ENCODE peak calls at places on chromosomes 13 and 19, in five cellular contexts. One of them, this sample, is unnamed.

GRCh38 chr19:29309637-29310036 is 96.7 kb upstream of the UQCRFS1 start:
- ATAC-seq in PC-3: no peak
- ATAC-seq in foreskin keratinocyte: no peak
- ATAC-seq in HCT116: no peak
- ATAC-seq in heart right ventricle: no peak
- ATAC-seq in this sample: no peak

GRCh38 chr19:43664008-43664407 is 6.0 kb downstream of the PLAUR start:
- ATAC-seq in PC-3: no peak
- ATAC-seq in foreskin keratinocyte: no peak
- ATAC-seq in HCT116: no peak
- ATAC-seq in heart right ventricle: no peak
- ATAC-seq in this sample: no peak

GRCh38 chr19:2663920-2664571 is 38.4 kb downstream of the GNG7 start:
- ATAC-seq in PC-3: no peak
- ATAC-seq in foreskin keratinocyte: no peak
- ATAC-seq in HCT116: no peak
- ATAC-seq in heart right ventricle: peak; percentile 98
- ATAC-seq in this sample: no peak

GRCh38 chr13:32903720-32904119 is 112.5 kb upstream of the KL start:
- ATAC-seq in PC-3: no peak
- ATAC-seq in foreskin keratinocyte: peak; percentile 19
- ATAC-seq in HCT116: no peak
- ATAC-seq in heart right ventricle: peak; percentile 32
- ATAC-seq in this sample: no peak

GRCh38 chr19:23992348-23992747 is 77.7 kb downstream of the ZNF726 start:
- ATAC-seq in PC-3: no peak
- ATAC-seq in foreskin keratinocyte: no peak
- ATAC-seq in HCT116: no peak
- ATAC-seq in heart right ventricle: no peak
- ATAC-seq in this sample: no peak

GRCh38 chr13:63614874-63615612 is 2199.4 kb upstream of the PCDH20 start:
- ATAC-seq in PC-3: no peak
- ATAC-seq in foreskin keratinocyte: no peak
- ATAC-seq in HCT116: no peak
- ATAC-seq in heart right ventricle: no peak
- ATAC-seq in this sample: no peak

GRCh38 chr13:105159794-105160193 is 1375.7 kb downstream of the EFNB2 start:
- ATAC-seq in PC-3: no peak
- ATAC-seq in foreskin keratinocyte: no peak
- ATAC-seq in HCT116: no peak
- ATAC-seq in heart right ventricle: no peak
- ATAC-seq in this sample: no peak

GRCh38 chr19:41872384-41872774 is 4.7 kb upstream of the CD79A start:
- ATAC-seq in PC-3: no peak
- ATAC-seq in foreskin keratinocyte: no peak
- ATAC-seq in HCT116: peak; percentile 17
- ATAC-seq in heart right ventricle: no peak
- ATAC-seq in this sample: no peak

GRCh38 chr13:39676315-39676876 is 20.9 kb downstream of the COG6 start:
- ATAC-seq in PC-3: no peak
- ATAC-seq in foreskin keratinocyte: no peak
- ATAC-seq in HCT116: peak; percentile 49
- ATAC-seq in heart right ventricle: no peak
- ATAC-seq in this sample: no peak

GRCh38 chr19:43692364-43692763 is 22.4 kb upstream of the PLAUR start:
- ATAC-seq in PC-3: no peak
- ATAC-seq in foreskin keratinocyte: no peak
- ATAC-seq in HCT116: no peak
- ATAC-seq in heart right ventricle: no peak
- ATAC-seq in this sample: no peak

GRCh38 chr13:106286811-106287210 is 248.7 kb downstream of the EFNB2 start:
- ATAC-seq in PC-3: no peak
- ATAC-seq in foreskin keratinocyte: no peak
- ATAC-seq in HCT116: no peak
- ATAC-seq in heart right ventricle: no peak
- ATAC-seq in this sample: no peak

GRCh38 chr13:44004881-44005280 is 125.2 kb downstream of the LACC1 start:
- ATAC-seq in PC-3: peak; percentile 99
- ATAC-seq in foreskin keratinocyte: peak; percentile 96
- ATAC-seq in HCT116: no peak
- ATAC-seq in heart right ventricle: no peak
- ATAC-seq in this sample: no peak

GRCh38 chr19:8269724-8270123 is 38.4 kb downstream of the CD320 start:
- ATAC-seq in PC-3: no peak
- ATAC-seq in foreskin keratinocyte: no peak
- ATAC-seq in HCT116: no peak
- ATAC-seq in heart right ventricle: no peak
- ATAC-seq in this sample: no peak

GRCh38 chr13:97068964-97069815 is 74.9 kb upstream of the OXGR1 start:
- ATAC-seq in PC-3: no peak
- ATAC-seq in foreskin keratinocyte: no peak
- ATAC-seq in HCT116: no peak
- ATAC-seq in heart right ventricle: peak; percentile 44
- ATAC-seq in this sample: no peak

GRCh38 chr13:50594276-50594970 is 249.1 kb downstream of the DLEU7 start:
- ATAC-seq in PC-3: no peak
- ATAC-seq in foreskin keratinocyte: no peak
- ATAC-seq in HCT116: no peak
- ATAC-seq in heart right ventricle: no peak
- ATAC-seq in this sample: no peak

GRCh38 chr19:53521373-53522202 is 16.4 kb upstream of the ZNF331 start:
- ATAC-seq in PC-3: peak; percentile 35
- ATAC-seq in foreskin keratinocyte: no peak
- ATAC-seq in HCT116: no peak
- ATAC-seq in heart right ventricle: no peak
- ATAC-seq in this sample: no peak

GRCh38 chr13:91313103-91313502 is 34.4 kb upstream of the MIR17HG start:
- ATAC-seq in PC-3: peak; percentile 49
- ATAC-seq in foreskin keratinocyte: peak; percentile 53
- ATAC-seq in HCT116: peak; percentile 58
- ATAC-seq in heart right ventricle: peak; percentile 39
- ATAC-seq in this sample: peak; percentile 58

GRCh38 chr19:21691656-21692055 is 75.7 kb downstream of the ZNF100 start:
- ATAC-seq in PC-3: no peak
- ATAC-seq in foreskin keratinocyte: no peak
- ATAC-seq in HCT116: no peak
- ATAC-seq in heart right ventricle: peak; percentile 14
- ATAC-seq in this sample: no peak

GRCh38 chr19:57559008-57559403 is 657 bp downstream of the ZNF550 start:
- ATAC-seq in PC-3: peak; percentile 56
- ATAC-seq in foreskin keratinocyte: peak; percentile 20
- ATAC-seq in HCT116: no peak
- ATAC-seq in heart right ventricle: peak; percentile 53
- ATAC-seq in this sample: no peak

GRCh38 chr13:77353980-77354379 is 27.1 kb upstream of the MYCBP2 start:
- ATAC-seq in PC-3: no peak
- ATAC-seq in foreskin keratinocyte: no peak
- ATAC-seq in HCT116: no peak
- ATAC-seq in heart right ventricle: no peak
- ATAC-seq in this sample: no peak

GRCh38 chr19:12867120-12868099 is 13.8 kb downstream of the DNASE2 start:
- ATAC-seq in PC-3: no peak
- ATAC-seq in foreskin keratinocyte: peak; percentile 54
- ATAC-seq in HCT116: no peak
- ATAC-seq in heart right ventricle: peak; percentile 45
- ATAC-seq in this sample: peak; percentile 40

GRCh38 chr19:42601811-42602443 is 7.2 kb upstream of the CEACAM8 start:
- ATAC-seq in PC-3: no peak
- ATAC-seq in foreskin keratinocyte: peak; percentile 50
- ATAC-seq in HCT116: no peak
- ATAC-seq in heart right ventricle: no peak
- ATAC-seq in this sample: no peak

GRCh38 chr13:29125934-29126424 is 305.8 kb downstream of the MTUS2 start:
- ATAC-seq in PC-3: no peak
- ATAC-seq in foreskin keratinocyte: no peak
- ATAC-seq in HCT116: no peak
- ATAC-seq in heart right ventricle: no peak
- ATAC-seq in this sample: no peak

GRCh38 chr13:57114945-57115344 is 25.8 kb upstream of the PRR20A start:
- ATAC-seq in PC-3: no peak
- ATAC-seq in foreskin keratinocyte: no peak
- ATAC-seq in HCT116: no peak
- ATAC-seq in heart right ventricle: no peak
- ATAC-seq in this sample: no peak

GRCh38 chr19:33194884-33195710 is 967 bp downstream of the LRP3 start:
- ATAC-seq in PC-3: peak; percentile 58
- ATAC-seq in foreskin keratinocyte: peak; percentile 34
- ATAC-seq in HCT116: peak; percentile 64
- ATAC-seq in heart right ventricle: peak; percentile 68
- ATAC-seq in this sample: peak; percentile 45

GRCh38 chr19:40960062-40960685 is 30.9 kb upstream of the CYP2B6 start:
- ATAC-seq in PC-3: no peak
- ATAC-seq in foreskin keratinocyte: no peak
- ATAC-seq in HCT116: no peak
- ATAC-seq in heart right ventricle: no peak
- ATAC-seq in this sample: no peak

GRCh38 chr13:55606045-55606665 is 1534.6 kb upstream of the PRR20A start:
- ATAC-seq in PC-3: no peak
- ATAC-seq in foreskin keratinocyte: no peak
- ATAC-seq in HCT116: no peak
- ATAC-seq in heart right ventricle: no peak
- ATAC-seq in this sample: no peak

GRCh38 chr13:36069881-36070366 is 61.3 kb downstream of the DCLK1 start:
- ATAC-seq in PC-3: no peak
- ATAC-seq in foreskin keratinocyte: no peak
- ATAC-seq in HCT116: no peak
- ATAC-seq in heart right ventricle: peak; percentile 81
- ATAC-seq in this sample: peak; percentile 83

GRCh38 chr13:113589961-113590339 is 5.4 kb downstream of the TFDP1 start:
- ATAC-seq in PC-3: no peak
- ATAC-seq in foreskin keratinocyte: no peak
- ATAC-seq in HCT116: no peak
- ATAC-seq in heart right ventricle: peak; percentile 20
- ATAC-seq in this sample: no peak

GRCh38 chr19:58009666-58010301 is 7.2 kb upstream of the ZNF606 start:
- ATAC-seq in PC-3: peak; percentile 89
- ATAC-seq in foreskin keratinocyte: peak; percentile 91
- ATAC-seq in HCT116: no peak
- ATAC-seq in heart right ventricle: peak; percentile 99
- ATAC-seq in this sample: peak; percentile 96

GRCh38 chr13:18962168-18962734 is 219.4 kb downstream of the TUBA3C start:
- ATAC-seq in PC-3: no peak
- ATAC-seq in foreskin keratinocyte: no peak
- ATAC-seq in HCT116: no peak
- ATAC-seq in heart right ventricle: no peak
- ATAC-seq in this sample: no peak

GRCh38 chr19:29088761-29089160 is 124.2 kb downstream of the UQCRFS1 start:
- ATAC-seq in PC-3: no peak
- ATAC-seq in foreskin keratinocyte: no peak
- ATAC-seq in HCT116: no peak
- ATAC-seq in heart right ventricle: no peak
- ATAC-seq in this sample: no peak

GRCh38 chr19:7366701-7367420 is 18.1 kb downstream of the ARHGEF18 start:
- ATAC-seq in PC-3: peak; percentile 67
- ATAC-seq in foreskin keratinocyte: no peak
- ATAC-seq in HCT116: peak; percentile 67
- ATAC-seq in heart right ventricle: no peak
- ATAC-seq in this sample: no peak

GRCh38 chr19:38194061-38194701 is 29.8 kb downstream of the DPF1 start:
- ATAC-seq in PC-3: peak; percentile 93
- ATAC-seq in foreskin keratinocyte: peak; percentile 74
- ATAC-seq in HCT116: no peak
- ATAC-seq in heart right ventricle: no peak
- ATAC-seq in this sample: no peak

GRCh38 chr19:54333586-54334298 is 5.2 kb downstream of the LILRA4 start:
- ATAC-seq in PC-3: no peak
- ATAC-seq in foreskin keratinocyte: no peak
- ATAC-seq in HCT116: no peak
- ATAC-seq in heart right ventricle: no peak
- ATAC-seq in this sample: no peak

GRCh38 chr13:96871470-96871869 is 122.8 kb downstream of the OXGR1 start:
- ATAC-seq in PC-3: no peak
- ATAC-seq in foreskin keratinocyte: no peak
- ATAC-seq in HCT116: no peak
- ATAC-seq in heart right ventricle: no peak
- ATAC-seq in this sample: no peak

GRCh38 chr19:4108767-4109625 is 14.9 kb downstream of the MAP2K2 start:
- ATAC-seq in PC-3: no peak
- ATAC-seq in foreskin keratinocyte: no peak
- ATAC-seq in HCT116: no peak
- ATAC-seq in heart right ventricle: no peak
- ATAC-seq in this sample: no peak

GRCh38 chr13:67217914-67218313 is 12.2 kb downstream of the PCDH9 start:
- ATAC-seq in PC-3: no peak
- ATAC-seq in foreskin keratinocyte: no peak
- ATAC-seq in HCT116: no peak
- ATAC-seq in heart right ventricle: no peak
- ATAC-seq in this sample: no peak

GRCh38 chr19:47023448-47023794 is 3.8 kb downstream of the NPAS1 start:
- ATAC-seq in PC-3: no peak
- ATAC-seq in foreskin keratinocyte: no peak
- ATAC-seq in HCT116: no peak
- ATAC-seq in heart right ventricle: no peak
- ATAC-seq in this sample: no peak

GRCh38 chr13:49302222-49302621 is 54.5 kb downstream of the CDADC1 start:
- ATAC-seq in PC-3: no peak
- ATAC-seq in foreskin keratinocyte: no peak
- ATAC-seq in HCT116: no peak
- ATAC-seq in heart right ventricle: no peak
- ATAC-seq in this sample: no peak
- H3K27ac ChIP-seq in PC-3: no peak overlapping the region
- H3K27ac ChIP-seq in foreskin keratinocyte: no peak overlapping the region
- H3K27ac ChIP-seq in HCT116: no peak overlapping the region
- H3K27ac ChIP-seq in heart right ventricle: no peak overlapping the region
- H3K27ac ChIP-seq in this sample: peak overlapping the region; percentile 9

GRCh38 chr13:20714563-20715339 is 11.3 kb downstream of the IL17D start:
- ATAC-seq in PC-3: no peak
- ATAC-seq in foreskin keratinocyte: no peak
- ATAC-seq in HCT116: no peak
- ATAC-seq in heart right ventricle: peak; percentile 76
- ATAC-seq in this sample: peak; percentile 78
- H3K27ac ChIP-seq in PC-3: no peak overlapping the region
- H3K27ac ChIP-seq in foreskin keratinocyte: no peak overlapping the region
- H3K27ac ChIP-seq in HCT116: no peak overlapping the region
- H3K27ac ChIP-seq in heart right ventricle: peak overlapping the region; percentile 68
- H3K27ac ChIP-seq in this sample: peak overlapping the region; percentile 79

DNA sequence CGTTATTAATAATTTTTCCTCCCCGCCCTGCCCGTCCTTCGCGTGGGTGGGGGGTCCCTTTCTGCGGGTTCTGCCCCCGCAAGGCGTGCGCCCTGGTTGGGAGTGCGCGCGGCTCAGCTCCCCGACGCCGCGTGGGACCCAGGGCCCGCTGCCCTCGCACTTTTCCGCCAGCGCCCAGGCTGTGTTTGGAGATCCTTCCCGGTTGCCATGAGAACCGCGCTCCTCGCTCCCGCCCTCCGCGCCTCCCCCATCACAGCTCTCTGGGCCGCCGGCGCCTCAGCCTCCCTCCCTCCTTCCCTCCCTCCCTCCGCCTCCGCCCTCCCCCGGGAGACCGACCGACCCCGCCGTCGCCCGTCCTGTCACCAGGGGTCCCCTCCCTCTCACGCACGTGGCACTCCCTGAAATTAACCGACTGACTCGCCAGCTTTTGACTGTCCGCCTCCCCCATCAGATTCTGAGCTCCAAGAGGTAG is 2.4 kb upstream of the SSBP4 start:
- ATAC-seq in PC-3: peak; percentile 44
- ATAC-seq in foreskin keratinocyte: peak; percentile 57
- ATAC-seq in HCT116: peak; percentile 55
- ATAC-seq in heart right ventricle: peak; percentile 55
- ATAC-seq in this sample: peak; percentile 65
- H3K27ac ChIP-seq in PC-3: peak overlapping the region; percentile 49
- H3K27ac ChIP-seq in foreskin keratinocyte: no peak overlapping the region
- H3K27ac ChIP-seq in HCT116: peak overlapping the region; percentile 98
- H3K27ac ChIP-seq in heart right ventricle: peak overlapping the region; percentile 94
- H3K27ac ChIP-seq in this sample: peak overlapping the region; percentile 92

GRCh38 chr19:16598848-16599247 is 26.6 kb upstream of the SLC35E1 start:
- ATAC-seq in PC-3: no peak
- ATAC-seq in foreskin keratinocyte: no peak
- ATAC-seq in HCT116: no peak
- ATAC-seq in heart right ventricle: peak; percentile 43
- ATAC-seq in this sample: no peak
- H3K27ac ChIP-seq in PC-3: no peak overlapping the region
- H3K27ac ChIP-seq in foreskin keratinocyte: no peak overlapping the region
- H3K27ac ChIP-seq in HCT116: no peak overlapping the region
- H3K27ac ChIP-seq in heart right ventricle: no peak overlapping the region
- H3K27ac ChIP-seq in this sample: peak overlapping the region; percentile 53

This sample was measured in gastroesophageal sphincter.